ENCODE peak calls at places on chromosomes 1 and 21, in five cellular contexts. V is cardiac fibroblast; E is CD4-positive, alpha-beta memory T cell; O is H7; T is IMR-90. Y is an unnamed sample.

GRCh38 chr21:32930673-32931072 is 95.1 kb upstream of the OLIG2 start:
- DNase-seq in V (no peak), E (no peak), O (no peak), T (no peak), Y (no peak)

GRCh38 chr1:46077669-46078068 is 54.8 kb downstream of the PIK3R3 start:
- DNase-seq in V (no peak), E (no peak), O (no peak), T (no peak), Y (no peak)

GRCh38 chr1:219651993-219652392 is 39.1 kb upstream of the ZC3H11B start:
- DNase-seq in V (peak; percentile 30), E (no peak), O (no peak), T (no peak), Y (no peak)

GRCh38 chr21:16708431-16708830 is 804.4 kb upstream of the CXADR start:
- DNase-seq in V (peak; percentile 38), E (no peak), O (no peak), T (peak; percentile 29), Y (peak; percentile 1)

GRCh38 chr21:35528109-35529042 is 479.3 kb upstream of the RUNX1 start:
- DNase-seq in V (peak; percentile 17), E (peak; percentile 36), O (no peak), T (peak; percentile 20), Y (peak; percentile 18)

GRCh38 chr1:202577381-202577780 is 132.9 kb downstream of the SYT2 start:
- DNase-seq in V (peak; percentile 38), E (no peak), O (no peak), T (peak; percentile 60), Y (no peak)

GRCh38 chr1:32706491-32706890 is 3.9 kb upstream of the SYNC start:
- DNase-seq in V (peak; percentile 37), E (no peak), O (no peak), T (no peak), Y (peak; percentile 70)

GRCh38 chr1:6414881-6415280 is 4.8 kb downstream of the HES2 start:
- DNase-seq in V (no peak), E (no peak), O (no peak), T (no peak), Y (no peak)

GRCh38 chr1:190019717-190020116 is 457.9 kb downstream of the BRINP3 start:
- DNase-seq in V (no peak), E (no peak), O (no peak), T (no peak), Y (no peak)

GRCh38 chr1:184330884-184331283 is 55.9 kb upstream of the C1orf21 start:
- DNase-seq in V (no peak), E (no peak), O (no peak), T (no peak), Y (no peak)

GRCh38 chr1:203661572-203661971 is 34.9 kb downstream of the ATP2B4 start:
- DNase-seq in V (no peak), E (no peak), O (no peak), T (no peak), Y (peak; percentile 23)

GRCh38 chr1:203660931-203661484 is 34.4 kb downstream of the ATP2B4 start:
- DNase-seq in V (no peak), E (no peak), O (no peak), T (no peak), Y (no peak)

GRCh38 chr1:203663820-203664219 is 37.2 kb downstream of the ATP2B4 start:
- DNase-seq in V (no peak), E (no peak), O (no peak), T (peak; percentile 61), Y (no peak)

GRCh38 chr1:203663294-203663693 is 36.7 kb downstream of the ATP2B4 start:
- DNase-seq in V (peak; percentile 49), E (no peak), O (no peak), T (peak; percentile 98), Y (peak; percentile 92)

GRCh38 chr1:203662821-203663220 is 36.2 kb downstream of the ATP2B4 start:
- DNase-seq in V (no peak), E (no peak), O (no peak), T (no peak), Y (no peak)
- H3K4me3 ChIP-seq in V (no peak overlapping the region), E (no peak overlapping the region), O (no peak overlapping the region), T (no peak overlapping the region), Y (no peak overlapping the region)

DNA sequence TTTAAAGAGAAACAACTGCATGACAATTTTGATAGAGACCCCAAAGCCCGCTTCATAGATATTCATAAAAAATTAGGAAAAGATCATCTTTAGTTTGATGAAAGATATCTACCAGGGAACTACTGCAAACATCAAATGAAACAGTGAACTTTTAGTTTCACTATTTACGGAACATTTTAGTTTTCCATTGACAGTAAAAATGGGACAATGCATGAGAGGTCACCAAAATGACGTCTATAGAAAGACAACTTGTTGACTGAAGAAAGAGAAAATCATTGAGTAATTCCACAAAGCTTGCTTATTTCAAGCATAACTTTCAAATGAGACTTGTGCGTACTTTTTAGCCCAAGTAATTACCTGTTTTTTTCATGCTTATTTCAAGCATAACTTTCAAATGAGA is 411.4 kb downstream of the HLX start:
- DNase-seq in V (no peak), E (no peak), O (no peak), T (no peak), Y (no peak)
- H3K4me3 ChIP-seq in V (no peak overlapping the region), E (no peak overlapping the region), O (no peak overlapping the region), T (no peak overlapping the region), Y (no peak overlapping the region)

GRCh38 chr1:155134322-155134721 is 1.3 kb upstream of the SLC50A1 start:
- DNase-seq in V (no peak), E (no peak), O (no peak), T (no peak), Y (no peak)
- H3K4me3 ChIP-seq in V (no peak overlapping the region), E (no peak overlapping the region), O (no peak overlapping the region), T (no peak overlapping the region), Y (peak overlapping the region; percentile 77)

GRCh38 chr1:232980336-232980978 is 30.0 kb downstream of the NTPCR start:
- DNase-seq in V (no peak), E (no peak), O (peak; percentile 79), T (peak; percentile 23), Y (no peak)

GRCh38 chr1:232983817-232984567 is 33.6 kb downstream of the NTPCR start:
- DNase-seq in V (no peak), E (no peak), O (peak; percentile 19), T (no peak), Y (no peak)

GRCh38 chr1:232981161-232981560 is 30.8 kb downstream of the NTPCR start:
- DNase-seq in V (no peak), E (no peak), O (peak; percentile 31), T (no peak), Y (no peak)

GRCh38 chr1:232983375-232983774 is 33.0 kb downstream of the NTPCR start:
- DNase-seq in V (no peak), E (no peak), O (peak; percentile 22), T (no peak), Y (no peak)

DNA sequence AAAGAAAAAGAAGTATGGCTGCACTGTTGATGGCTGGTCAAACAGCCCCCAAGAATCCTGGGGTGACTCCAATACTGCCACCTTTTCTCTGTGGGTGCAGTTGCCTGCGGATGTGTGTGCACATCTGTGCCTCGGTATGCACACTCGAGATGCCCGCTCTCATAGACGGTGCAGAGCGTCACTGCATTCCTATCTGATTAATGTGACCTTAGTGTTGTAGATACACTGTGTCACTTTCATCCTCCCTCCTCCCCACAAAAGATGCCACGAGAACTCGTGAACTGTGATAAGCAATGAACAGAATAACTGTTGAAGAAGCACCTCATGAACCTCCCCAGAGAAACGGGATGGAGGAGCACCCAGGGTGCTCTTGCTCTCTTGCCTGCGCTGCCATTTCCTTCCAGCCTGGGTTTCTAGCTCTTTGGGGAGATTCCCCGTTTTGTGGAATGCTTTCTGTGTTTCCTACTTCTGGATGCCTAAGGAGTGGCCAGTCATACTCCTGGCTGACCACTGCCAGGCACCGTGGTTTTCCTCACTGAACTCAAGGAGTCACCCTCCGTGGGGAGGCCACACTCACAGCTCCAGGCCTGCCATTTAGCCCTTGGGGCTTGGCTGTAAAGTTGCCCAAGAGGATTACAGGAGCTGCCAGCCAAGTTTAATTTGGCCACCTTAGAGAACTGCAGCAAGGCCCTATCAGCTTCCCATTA is 32.0 kb downstream of the NTPCR start:
- DNase-seq in V (peak; percentile 46), E (no peak), O (peak; percentile 29), T (peak; percentile 58), Y (peak; percentile 79)
- H3K4me3 ChIP-seq in V (no peak overlapping the region), E (no peak overlapping the region), O (no peak overlapping the region), T (no peak overlapping the region), Y (no peak overlapping the region)

GRCh38 chr1:42765271-42765670 is 1.6 kb downstream of the P3H1 start:
- DNase-seq in V (peak; percentile 32), E (no peak), O (no peak), T (no peak), Y (no peak)

GRCh38 chr1:42767510-42767924 is 468 bp downstream of the C1orf50 start:
- DNase-seq in V (peak; percentile 18), E (no peak), O (no peak), T (no peak), Y (no peak)

GRCh38 chr1:42765832-42766722 is 751 bp downstream of the P3H1 start:
- DNase-seq in V (peak; percentile 85), E (peak; percentile 24), O (peak; percentile 74), T (peak; percentile 83), Y (peak; percentile 70)

GRCh38 chr1:42768172-42768571 is 1.1 kb downstream of the C1orf50 start:
- DNase-seq in V (no peak), E (no peak), O (no peak), T (no peak), Y (no peak)

GRCh38 chr1:42766723-42767509 is at the start of the genes C1orf50 and P3H1:
- DNase-seq in V (peak; percentile 99), E (peak; percentile 100), O (peak; percentile 99), T (peak; percentile 98), Y (peak; percentile 99)
- H3K4me3 ChIP-seq in V (peak within 1 kb of the TSS; percentile 96), E (peak within 1 kb of the TSS; percentile 67), O (peak within 1 kb of the TSS; percentile 100), T (peak within 1 kb of the TSS; percentile 77), Y (peak within 1 kb of the TSS; percentile 87)

GRCh38 chr1:90616395-90616794 is 100.7 kb downstream of the BARHL2 start:
- DNase-seq in V (no peak), E (no peak), O (peak; percentile 44), T (no peak), Y (no peak)
- H3K4me3 ChIP-seq in V (no peak overlapping the region), E (no peak overlapping the region), O (no peak overlapping the region), T (no peak overlapping the region), Y (no peak overlapping the region)

GRCh38 chr1:168709896-168710305 is 19.1 kb downstream of the DPT start:
- DNase-seq in V (peak; percentile 42), E (no peak), O (no peak), T (no peak), Y (peak; percentile 51)

GRCh38 chr1:168714012-168714411 is 15.0 kb downstream of the DPT start:
- DNase-seq in V (no peak), E (no peak), O (no peak), T (no peak), Y (no peak)

GRCh38 chr1:168706376-168706995 is 22.5 kb downstream of the DPT start:
- DNase-seq in V (no peak), E (no peak), O (no peak), T (no peak), Y (no peak)

GRCh38 chr1:168709407-168709891 is 19.6 kb downstream of the DPT start:
- DNase-seq in V (peak; percentile 85), E (no peak), O (no peak), T (peak; percentile 4), Y (peak; percentile 79)

GRCh38 chr1:168708698-168709406 is 20.2 kb downstream of the DPT start:
- DNase-seq in V (no peak), E (no peak), O (no peak), T (no peak), Y (peak; percentile 78)
- H3K4me3 ChIP-seq in V (no peak overlapping the region), E (no peak overlapping the region), O (no peak overlapping the region), T (no peak overlapping the region), Y (no peak overlapping the region)